ENCODE peak calls at places on chromosomes 2 and 18, in four cellular contexts. W, C, R and F are unnamed samples.

GRCh38 chr2:206004004-206004693 is 81.8 kb downstream of the INO80D start:
- DNase-seq in R (peak), C (peak), W (no peak), F (no peak)

GRCh38 chr18:27871731-27872130 is 305.2 kb downstream of the CDH2 start:
- DNase-seq in W (no peak), C (no peak), R (no peak), F (no peak)

GRCh38 chr18:9835112-9835755 is 50.5 kb upstream of the TXNDC2 start:
- DNase-seq in C (no peak), W (no peak), R (no peak), F (no peak)

GRCh38 chr2:42598656-42599267 is 30.3 kb downstream of the MTA3 start:
- DNase-seq in C (no peak), R (no peak), W (no peak), F (no peak)

GRCh38 chr2:9984217-9984739 is 32.8 kb downstream of the GRHL1 start:
- DNase-seq in R (no peak), C (no peak), W (peak), F (no peak)

GRCh38 chr18:47108373-47108772 is 41.9 kb downstream of the HDHD2 start:
- DNase-seq in W (no peak), R (no peak), C (no peak), F (no peak)

GRCh38 chr2:45258251-45258775 is 249.1 kb upstream of the SIX2 start:
- DNase-seq in C (no peak), W (no peak), R (no peak), F (no peak)

GRCh38 chr2:214203744-214204289 is 207.0 kb upstream of the VWC2L start:
- DNase-seq in C (no peak), W (no peak), R (no peak), F (no peak)

GRCh38 chr18:183769-184168 is 25.4 kb downstream of the USP14 start:
- DNase-seq in R (no peak), C (no peak), W (peak), F (no peak)

GRCh38 chr2:35023545-35023944 is 1332.0 kb upstream of the CRIM1 start:
- DNase-seq in R (no peak), W (no peak), C (no peak), F (no peak)

GRCh38 chr2:71117064-71117463 is 13.0 kb downstream of the MCEE start:
- DNase-seq in W (no peak), R (no peak), C (no peak), F (no peak)

GRCh38 chr2:237686659-237687136 is 59.3 kb downstream of the LRRFIP1 start:
- DNase-seq in R (peak), W (no peak), C (no peak), F (peak)

GRCh38 chr18:13235981-13236380 is 17.4 kb downstream of the LDLRAD4 start:
- DNase-seq in R (no peak), C (peak), W (no peak), F (no peak)

GRCh38 chr2:160229591-160229990 is 29.5 kb upstream of the ITGB6 start:
- DNase-seq in C (no peak), R (no peak), W (peak), F (no peak)

GRCh38 chr18:9638886-9639285 is 24.5 kb upstream of the PPP4R1 start:
- DNase-seq in C (no peak), W (no peak), R (no peak), F (no peak)

GRCh38 chr18:77422974-77423373 is 173.3 kb downstream of the GALR1 start:
- DNase-seq in R (no peak), C (no peak), W (no peak), F (no peak)

GRCh38 chr2:198309081-198309480 is 504.7 kb downstream of the PLCL1 start:
- DNase-seq in R (no peak), C (no peak), W (no peak), F (no peak)

GRCh38 chr2:198308368-198308767 is 504.0 kb downstream of the PLCL1 start:
- DNase-seq in C (no peak), R (no peak), W (no peak), F (no peak)

GRCh38 chr2:198311020-198311419 is 506.6 kb downstream of the PLCL1 start:
- DNase-seq in W (no peak), R (no peak), C (no peak), F (no peak)

GRCh38 chr2:198312621-198313483 is 508.5 kb downstream of the PLCL1 start:
- DNase-seq in W (no peak), C (no peak), R (no peak), F (no peak)

GRCh38 chr2:198309673-198310280 is 505.4 kb downstream of the PLCL1 start:
- DNase-seq in R (no peak), C (peak), W (peak), F (no peak)
- TF ChIP-seq CTCF in R (peak), C (peak), W (peak), F (peak)

GRCh38 chr2:239246723-239247122 is 154.1 kb downstream of the HDAC4 start:
- DNase-seq in W (no peak), C (peak), R (peak), F (peak)

GRCh38 chr2:239249781-239250180 is 151.0 kb downstream of the HDAC4 start:
- DNase-seq in R (peak), W (peak), C (peak), F (no peak)

GRCh38 chr2:239249048-239249447 is 151.8 kb downstream of the HDAC4 start:
- DNase-seq in C (peak), R (peak), W (no peak), F (no peak)

GRCh38 chr2:239245872-239246701 is 154.7 kb downstream of the HDAC4 start:
- DNase-seq in R (peak), C (peak), W (no peak), F (peak)

GRCh38 chr2:239247401-239248245 is 153.2 kb downstream of the HDAC4 start:
- DNase-seq in R (peak), W (peak), C (peak), F (no peak)
- TF ChIP-seq CTCF in R (no peak), W (no peak), C (no peak), F (no peak)

DNA sequence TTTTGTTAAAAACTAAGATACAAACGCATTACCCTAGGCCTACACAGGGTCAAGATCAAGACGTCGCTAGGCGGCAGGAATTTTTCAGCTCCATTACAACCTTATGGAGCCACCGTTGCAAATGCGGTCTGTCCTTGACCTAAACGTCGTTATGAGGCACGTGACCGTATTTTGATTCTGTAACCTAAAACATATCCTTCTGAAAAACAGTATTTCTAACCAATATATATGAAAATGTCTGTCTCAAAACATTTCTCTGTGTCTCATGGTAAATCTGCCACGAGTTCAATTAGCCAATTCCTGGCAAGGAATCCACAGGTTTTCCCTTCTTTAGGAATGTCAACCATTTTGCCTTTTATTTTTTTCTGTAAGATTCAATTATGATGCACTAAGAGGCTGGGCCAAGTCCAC is 1.7 kb downstream of the RTN4 start:
- DNase-seq in W (no peak), C (peak), R (no peak), F (no peak)
- TF ChIP-seq CTCF in W (peak), C (no peak), R (no peak), F (no peak)

DNA sequence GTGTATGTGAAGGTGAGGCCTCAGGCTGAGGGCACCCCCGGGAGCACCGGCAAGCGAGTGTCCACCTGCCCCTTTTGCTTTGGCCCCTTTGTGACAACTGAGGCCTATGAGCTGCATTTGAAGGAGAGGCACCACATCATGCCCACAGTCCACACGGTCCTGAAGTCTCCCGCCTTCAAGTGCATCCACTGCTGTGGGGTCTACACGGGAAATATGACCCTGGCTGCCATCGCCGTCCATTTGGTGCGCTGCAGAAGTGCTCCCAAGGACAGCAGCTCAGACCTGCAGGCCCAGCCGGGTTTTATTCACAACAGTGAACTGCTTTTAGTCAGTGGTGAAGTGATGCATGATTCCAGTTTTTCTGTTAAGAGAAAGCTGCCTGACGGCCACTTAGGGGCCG is 28.9 kb downstream of the ADNP2 start:
- DNase-seq in C (no peak), W (no peak), R (no peak), F (no peak)
- TF ChIP-seq CTCF in C (no peak), W (no peak), R (no peak), F (no peak)

DNA sequence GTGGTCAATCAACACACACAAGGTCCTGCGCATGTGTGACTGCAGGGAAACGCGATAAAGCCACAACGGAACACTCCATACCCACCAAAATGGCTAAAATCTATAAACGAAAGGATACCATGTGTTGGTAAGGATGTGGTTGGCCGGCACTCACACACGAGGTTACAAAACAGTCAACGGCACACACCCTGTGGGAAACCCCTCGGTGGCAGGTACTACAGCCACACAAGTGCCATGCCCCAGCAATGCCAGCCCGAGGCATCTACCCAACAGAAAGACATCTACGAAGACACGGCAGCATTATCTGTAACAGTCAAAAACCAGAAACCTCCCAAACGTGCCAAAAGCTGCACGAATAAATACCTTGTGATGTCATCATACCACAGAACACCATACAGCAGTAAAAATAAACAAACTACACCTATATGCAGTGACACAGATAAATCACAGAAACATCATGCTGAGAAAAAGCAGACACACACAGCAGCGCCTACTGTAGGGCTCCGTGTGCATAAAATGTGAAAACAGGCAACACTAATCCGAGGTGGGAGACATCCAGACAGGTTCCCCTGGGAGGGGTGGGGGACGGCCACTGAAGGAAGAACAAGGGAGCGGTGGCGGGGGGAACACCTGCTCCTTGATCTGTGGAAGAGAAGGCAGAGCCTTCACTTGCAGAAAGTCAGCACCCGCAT is 36.7 kb downstream of the HDAC4 start:
- DNase-seq in W (no peak), C (peak), R (peak), F (no peak)
- TF ChIP-seq CTCF in W (no peak), C (no peak), R (no peak), F (no peak)

GRCh38 chr2:104944495-104944894 is 90.6 kb downstream of the POU3F3 start:
- DNase-seq in R (no peak), C (peak), W (peak), F (no peak)
- TF ChIP-seq CTCF in R (no peak), C (no peak), W (peak), F (no peak)

GRCh38 chr2:120601566-120601965 is 134.1 kb upstream of the GLI2 start:
- DNase-seq in W (no peak), C (no peak), R (peak), F (no peak)
- TF ChIP-seq CTCF in W (no peak), C (no peak), R (no peak), F (no peak)

DNA sequence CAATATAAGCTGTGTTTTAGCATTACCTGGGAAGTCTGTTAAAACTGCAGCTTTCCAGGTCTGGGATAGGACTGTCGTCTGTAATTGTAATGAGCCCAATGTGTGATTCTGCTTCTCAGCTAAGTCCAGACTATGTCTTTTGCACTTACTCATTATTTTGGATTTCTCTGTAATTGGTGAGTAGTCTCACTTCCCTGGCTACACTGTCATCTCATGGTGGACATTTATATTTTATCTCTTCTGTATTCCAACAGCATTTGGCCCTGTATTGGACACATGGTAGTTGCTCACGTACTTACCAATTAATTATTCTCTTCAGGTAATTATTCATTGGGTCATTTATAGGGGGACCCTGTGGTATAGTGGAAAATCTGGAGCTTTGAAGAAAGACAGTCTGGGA is 28.0 kb downstream of the LHCGR start:
- DNase-seq in R (no peak), C (no peak), W (no peak), F (no peak)
- TF ChIP-seq CTCF in R (no peak), C (no peak), W (no peak), F (no peak)